ENCODE peak calls at places on chromosomes 4 and X, in four cellular contexts. One of them, this sample, is unnamed.

GRCh38 chr4:82047731-82048130 is 326.1 kb downstream of the HNRNPD start:
- DNase-seq in activated CD8-positive, alpha-beta T cell treated with anti-CD3 and anti-CD28 coated beads for 36 hours: no peak
- DNase-seq in transverse colon: no peak
- DNase-seq in brain microvascular endothelial cell: no peak
- DNase-seq in this sample: no peak

GRCh38 chr4:161376275-161376674 is 787.5 kb downstream of the FSTL5 start:
- DNase-seq in activated CD8-positive, alpha-beta T cell treated with anti-CD3 and anti-CD28 coated beads for 36 hours: no peak
- DNase-seq in transverse colon: no peak
- DNase-seq in brain microvascular endothelial cell: no peak
- DNase-seq in this sample: no peak

GRCh38 chr4:171484681-171485080 is 328.5 kb upstream of the GALNTL6 start:
- DNase-seq in activated CD8-positive, alpha-beta T cell treated with anti-CD3 and anti-CD28 coated beads for 36 hours: no peak
- DNase-seq in transverse colon: no peak
- DNase-seq in brain microvascular endothelial cell: no peak
- DNase-seq in this sample: no peak

GRCh38 chr4:89249313-89249712 is 58.3 kb downstream of the GPRIN3 start:
- DNase-seq in activated CD8-positive, alpha-beta T cell treated with anti-CD3 and anti-CD28 coated beads for 36 hours: no peak
- DNase-seq in transverse colon: no peak
- DNase-seq in brain microvascular endothelial cell: no peak
- DNase-seq in this sample: no peak

GRCh38 chr4:185504098-185505047 is 30.9 kb downstream of the PDLIM3 start:
- DNase-seq in activated CD8-positive, alpha-beta T cell treated with anti-CD3 and anti-CD28 coated beads for 36 hours: no peak
- DNase-seq in transverse colon: peak
- DNase-seq in brain microvascular endothelial cell: peak
- DNase-seq in this sample: no peak

GRCh38 chr4:111466821-111467605 is 678.2 kb upstream of the FAM241A start:
- DNase-seq in activated CD8-positive, alpha-beta T cell treated with anti-CD3 and anti-CD28 coated beads for 36 hours: no peak
- DNase-seq in transverse colon: no peak
- DNase-seq in brain microvascular endothelial cell: no peak
- DNase-seq in this sample: no peak

GRCh38 chr4:46425775-46426400 is 36.0 kb upstream of the GABRA2 start:
- DNase-seq in activated CD8-positive, alpha-beta T cell treated with anti-CD3 and anti-CD28 coated beads for 36 hours: no peak
- DNase-seq in transverse colon: no peak
- DNase-seq in brain microvascular endothelial cell: no peak
- DNase-seq in this sample: no peak

GRCh38 chr4:108794136-108794535 is 31.3 kb upstream of the ETNPPL start:
- DNase-seq in activated CD8-positive, alpha-beta T cell treated with anti-CD3 and anti-CD28 coated beads for 36 hours: no peak
- DNase-seq in transverse colon: no peak
- DNase-seq in brain microvascular endothelial cell: peak
- DNase-seq in this sample: no peak

GRCh38 chrX:113009005-113009404 is 168.4 kb upstream of the AMOT start:
- DNase-seq in activated CD8-positive, alpha-beta T cell treated with anti-CD3 and anti-CD28 coated beads for 36 hours: no peak
- DNase-seq in transverse colon: no peak
- DNase-seq in brain microvascular endothelial cell: no peak
- DNase-seq in this sample: no peak

GRCh38 chr4:2850966-2851782 is 7.5 kb downstream of the ADD1 start:
- DNase-seq in activated CD8-positive, alpha-beta T cell treated with anti-CD3 and anti-CD28 coated beads for 36 hours: no peak
- DNase-seq in transverse colon: no peak
- DNase-seq in brain microvascular endothelial cell: no peak
- DNase-seq in this sample: no peak

GRCh38 chr4:38050560-38051350 is 90.6 kb downstream of the PTTG2 start:
- DNase-seq in activated CD8-positive, alpha-beta T cell treated with anti-CD3 and anti-CD28 coated beads for 36 hours: no peak
- DNase-seq in transverse colon: no peak
- DNase-seq in brain microvascular endothelial cell: peak
- DNase-seq in this sample: no peak

GRCh38 chr4:161457311-161457710 is 706.5 kb downstream of the FSTL5 start:
- DNase-seq in activated CD8-positive, alpha-beta T cell treated with anti-CD3 and anti-CD28 coated beads for 36 hours: no peak
- DNase-seq in transverse colon: no peak
- DNase-seq in brain microvascular endothelial cell: no peak
- DNase-seq in this sample: no peak

GRCh38 chrX:143664302-143664701 is 28.4 kb upstream of the SLITRK4 start:
- DNase-seq in activated CD8-positive, alpha-beta T cell treated with anti-CD3 and anti-CD28 coated beads for 36 hours: no peak
- DNase-seq in transverse colon: no peak
- DNase-seq in brain microvascular endothelial cell: peak
- DNase-seq in this sample: no peak

GRCh38 chrX:115592997-115593734 is 32.2 kb downstream of the PLS3 start:
- DNase-seq in activated CD8-positive, alpha-beta T cell treated with anti-CD3 and anti-CD28 coated beads for 36 hours: no peak
- DNase-seq in transverse colon: no peak
- DNase-seq in brain microvascular endothelial cell: peak
- DNase-seq in this sample: no peak

GRCh38 chr4:188867796-188868195 is 728.6 kb downstream of the TRIML1 start:
- DNase-seq in activated CD8-positive, alpha-beta T cell treated with anti-CD3 and anti-CD28 coated beads for 36 hours: no peak
- DNase-seq in transverse colon: no peak
- DNase-seq in brain microvascular endothelial cell: no peak
- DNase-seq in this sample: no peak

GRCh38 chrX:63426519-63426918 is 75.4 kb upstream of the SPIN4 start:
- DNase-seq in activated CD8-positive, alpha-beta T cell treated with anti-CD3 and anti-CD28 coated beads for 36 hours: no peak
- DNase-seq in transverse colon: no peak
- DNase-seq in brain microvascular endothelial cell: no peak
- DNase-seq in this sample: no peak

GRCh38 chr4:175935016-175935661 is 123.1 kb upstream of the GPM6A start:
- DNase-seq in activated CD8-positive, alpha-beta T cell treated with anti-CD3 and anti-CD28 coated beads for 36 hours: no peak
- DNase-seq in transverse colon: no peak
- DNase-seq in brain microvascular endothelial cell: no peak
- DNase-seq in this sample: no peak

GRCh38 chrX:136260801-136261200 is 9.6 kb upstream of the MAP7D3 start:
- DNase-seq in activated CD8-positive, alpha-beta T cell treated with anti-CD3 and anti-CD28 coated beads for 36 hours: no peak
- DNase-seq in transverse colon: no peak
- DNase-seq in brain microvascular endothelial cell: peak
- DNase-seq in this sample: peak

GRCh38 chr4:134132086-134132783 is 69.4 kb downstream of the PABPC4L start:
- DNase-seq in activated CD8-positive, alpha-beta T cell treated with anti-CD3 and anti-CD28 coated beads for 36 hours: no peak
- DNase-seq in transverse colon: no peak
- DNase-seq in brain microvascular endothelial cell: no peak
- DNase-seq in this sample: no peak
- TF ChIP-seq CTCF in activated CD8-positive, alpha-beta T cell treated with anti-CD3 and anti-CD28 coated beads for 36 hours: no peak
- TF ChIP-seq CTCF in transverse colon: no peak
- TF ChIP-seq CTCF in brain microvascular endothelial cell: no peak
- TF ChIP-seq CTCF in this sample: no peak

DNA sequence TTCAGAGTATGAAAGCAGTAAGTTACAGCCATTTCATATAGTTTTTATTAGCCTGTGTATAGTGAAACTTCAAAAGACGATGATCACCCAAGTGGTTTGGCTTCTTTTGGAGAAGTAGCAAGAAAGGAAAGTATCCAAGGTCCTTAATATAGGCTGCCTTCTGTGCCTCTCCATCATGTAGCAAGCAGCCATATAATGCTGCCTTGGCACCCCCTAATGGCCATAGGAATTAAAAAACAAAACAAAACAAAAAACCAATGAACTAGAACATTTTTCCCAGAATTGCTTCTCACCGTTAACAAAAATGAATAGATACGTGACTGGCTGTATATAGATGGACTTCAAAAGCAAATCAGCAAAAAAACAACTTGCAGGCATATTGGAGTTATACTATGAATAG is 18.9 kb downstream of the LAMP2 start:
- DNase-seq in activated CD8-positive, alpha-beta T cell treated with anti-CD3 and anti-CD28 coated beads for 36 hours: no peak
- DNase-seq in transverse colon: no peak
- DNase-seq in brain microvascular endothelial cell: no peak
- DNase-seq in this sample: no peak
- TF ChIP-seq CTCF in activated CD8-positive, alpha-beta T cell treated with anti-CD3 and anti-CD28 coated beads for 36 hours: no peak
- TF ChIP-seq CTCF in transverse colon: no peak
- TF ChIP-seq CTCF in brain microvascular endothelial cell: peak
- TF ChIP-seq CTCF in this sample: peak

DNA sequence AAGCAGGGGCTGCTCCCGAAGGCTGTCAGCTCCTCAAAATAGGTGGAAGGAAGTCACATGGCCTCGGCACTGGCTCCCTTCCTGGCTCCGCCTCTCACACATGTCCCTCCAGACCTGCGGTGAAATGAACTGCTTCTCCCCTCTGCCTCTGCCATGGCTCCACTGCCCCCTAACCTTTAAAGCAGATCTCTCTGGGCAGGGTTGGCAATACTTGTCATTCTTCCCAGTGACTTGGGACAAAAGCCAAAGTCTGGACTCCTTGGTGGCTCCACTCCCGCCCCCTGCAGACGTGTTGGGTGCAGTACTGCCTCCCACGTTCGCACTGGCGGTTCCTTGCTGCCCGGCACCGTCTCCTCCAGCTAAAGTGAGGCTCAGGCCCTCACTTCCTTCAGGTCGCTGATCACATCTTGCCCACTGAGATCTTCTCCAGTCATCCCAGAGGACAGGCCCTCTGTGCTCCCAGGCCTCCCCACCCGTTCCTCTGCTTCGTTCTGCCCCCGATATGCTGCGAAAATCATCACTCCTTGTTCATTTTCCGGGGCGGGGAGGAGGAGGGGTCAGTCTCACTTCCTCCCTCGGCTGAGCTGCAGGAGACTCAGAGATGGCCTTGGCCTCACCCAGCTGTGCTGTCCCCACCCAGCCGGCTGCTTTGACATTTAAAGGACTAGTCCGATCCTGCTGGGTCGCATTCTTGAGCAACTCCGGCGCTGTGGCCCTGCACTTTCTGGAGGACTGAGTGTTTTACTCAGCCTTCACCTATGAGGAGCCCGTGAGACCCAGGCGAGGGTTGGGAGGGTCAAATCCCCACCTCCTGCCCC is 97.4 kb downstream of the PHKA2 start:
- DNase-seq in activated CD8-positive, alpha-beta T cell treated with anti-CD3 and anti-CD28 coated beads for 36 hours: peak
- DNase-seq in transverse colon: peak
- DNase-seq in brain microvascular endothelial cell: peak
- DNase-seq in this sample: no peak
- TF ChIP-seq CTCF in activated CD8-positive, alpha-beta T cell treated with anti-CD3 and anti-CD28 coated beads for 36 hours: peak
- TF ChIP-seq CTCF in transverse colon: peak
- TF ChIP-seq CTCF in brain microvascular endothelial cell: peak
- TF ChIP-seq CTCF in this sample: peak

GRCh38 chrX:48998391-48998790 is 3.7 kb downstream of the GRIPAP1 start:
- DNase-seq in activated CD8-positive, alpha-beta T cell treated with anti-CD3 and anti-CD28 coated beads for 36 hours: peak
- DNase-seq in transverse colon: no peak
- DNase-seq in brain microvascular endothelial cell: no peak
- DNase-seq in this sample: no peak
- TF ChIP-seq CTCF in activated CD8-positive, alpha-beta T cell treated with anti-CD3 and anti-CD28 coated beads for 36 hours: no peak
- TF ChIP-seq CTCF in transverse colon: no peak
- TF ChIP-seq CTCF in brain microvascular endothelial cell: peak
- TF ChIP-seq CTCF in this sample: no peak